ENCODE peak calls at places on chromosomes 7 and 10, in seven cellular contexts. A is NCI-H69; Z is EL; G is KBM-7; D is iPS-NIHi11; T is activated naive CD4-positive, alpha-beta T cell treated with Interleukin-2 at 50 U/mL for 16 hours; N is glutamatergic neuron. C is an unnamed sample.

GRCh38 chr10:126458453-126458852 is 70.2 kb upstream of the ADAM12 start:
- DNase-seq in A (no peak), D (no peak), Z (peak), G (no peak), N (no peak), T (no peak), C (no peak)

GRCh38 chr7:1706381-1706720 is 36.3 kb downstream of the ELFN1 start:
- DNase-seq in G (no peak), T (no peak), Z (no peak), D (no peak), A (no peak), N (no peak), C (no peak)

GRCh38 chr7:23210502-23210901 is 28.7 kb downstream of the NUP42 start:
- DNase-seq in T (no peak), D (no peak), Z (no peak), G (no peak), N (no peak), A (no peak), C (no peak)

GRCh38 chr10:6171891-6172354 is 30.8 kb upstream of the PFKFB3 start:
- DNase-seq in A (no peak), Z (peak), N (no peak), G (peak), D (no peak), T (peak), C (no peak)

GRCh38 chr10:12444981-12445700 is 95.8 kb downstream of the CAMK1D start:
- DNase-seq in G (no peak), D (no peak), N (no peak), T (no peak), Z (no peak), A (no peak), C (no peak)

GRCh38 chr10:112570585-112570984 is 123.6 kb downstream of the VTI1A start:
- DNase-seq in G (no peak), A (no peak), D (no peak), T (no peak), Z (no peak), N (no peak), C (no peak)

GRCh38 chr10:27771231-27771630 is 25.6 kb upstream of the MKX start:
- DNase-seq in G (no peak), N (no peak), Z (no peak), A (no peak), T (no peak), D (no peak), C (no peak)

GRCh38 chr7:83366629-83367028 is 203.9 kb upstream of the PCLO start:
- DNase-seq in G (peak), T (no peak), A (peak), D (no peak), N (no peak), Z (no peak), C (no peak)

GRCh38 chr10:44581996-44582395 is 197.1 kb upstream of the CXCL12 start:
- DNase-seq in A (no peak), Z (peak), D (no peak), T (no peak), G (no peak), N (no peak), C (no peak)

C was measured in NK-92 treated with Interleukin-12 subunit alpha and Interleukin-12 subunit beta, amount 100 ng/mL, for 24 hours.